ENCODE peak calls at places on chromosomes 16 and 17, in five cellular contexts. O is GM23338, B is GM23248, N is PC-3, R is HCT116. S is an unnamed sample.

GRCh38 chr17:50149425-50150353 is 788 bp downstream of the PPP1R9B start:
- DNase-seq in O (peak; percentile 78), B (peak; percentile 84), N (peak; percentile 70), R (no peak), S (peak; percentile 86)

GRCh38 chr17:62735027-62735651 is 73.0 kb downstream of the MARCHF10 start:
- DNase-seq in O (no peak), B (no peak), N (peak; percentile 61), R (no peak), S (no peak)

GRCh38 chr17:15123593-15124590 is 141.2 kb downstream of the PMP22 start:
- DNase-seq in O (no peak), B (peak; percentile 85), N (no peak), R (no peak), S (no peak)

GRCh38 chr17:40362696-40363479 is 1.6 kb downstream of the GJD3 start:
- DNase-seq in O (peak; percentile 94), B (peak; percentile 89), N (peak; percentile 75), R (peak; percentile 54), S (peak; percentile 82)

GRCh38 chr17:41392278-41392677 is 5.1 kb downstream of the KRT31 start:
- DNase-seq in O (no peak), B (peak; percentile 53), N (no peak), R (no peak), S (no peak)

GRCh38 chr17:71975331-71975801 is 145.5 kb upstream of the SOX9 start:
- DNase-seq in O (peak; percentile 4), B (peak; percentile 82), N (peak; percentile 73), R (no peak), S (no peak)

GRCh38 chr17:47864791-47865216 is 13.8 kb upstream of the SP6 start:
- DNase-seq in O (no peak), B (peak; percentile 53), N (peak; percentile 89), R (no peak), S (no peak)

GRCh38 chr17:79897243-79898063 is 58.2 kb upstream of the CBX4 start:
- DNase-seq in O (no peak), B (no peak), N (peak; percentile 52), R (no peak), S (no peak)

GRCh38 chr17:79777844-79778503 is at the start of gene CBX2:
- DNase-seq in O (peak; percentile 86), B (peak; percentile 91), N (peak; percentile 78), R (peak; percentile 32), S (peak; percentile 88)

GRCh38 chr17:60141111-60142018 is 8.4 kb upstream of the CA4 start:
- DNase-seq in O (peak; percentile 50), B (peak; percentile 30), N (no peak), R (no peak), S (no peak)

GRCh38 chr17:36877001-36877400 is 60.3 kb upstream of the LHX1 start:
- DNase-seq in O (no peak), B (no peak), N (no peak), R (no peak), S (no peak)

GRCh38 chr16:80974649-80975376 is 31.9 kb downstream of the CMC2 start:
- DNase-seq in O (no peak), B (peak; percentile 25), N (peak; percentile 6), R (peak; percentile 12), S (peak; percentile 24)

GRCh38 chr17:72182256-72182890 is 61.6 kb downstream of the SOX9 start:
- DNase-seq in O (peak; percentile 57), B (no peak), N (peak; percentile 16), R (no peak), S (no peak)

GRCh38 chr17:58289869-58290268 is 9.1 kb upstream of the MPO start:
- DNase-seq in O (no peak), B (no peak), N (peak; percentile 75), R (no peak), S (no peak)

GRCh38 chr17:33302394-33302793 is 9.3 kb upstream of the ASIC2 start:
- DNase-seq in O (no peak), B (no peak), N (peak; percentile 61), R (no peak), S (no peak)

GRCh38 chr17:81517339-81518112 is 4.9 kb upstream of the ACTG1 start:
- DNase-seq in O (peak; percentile 64), B (peak; percentile 52), N (no peak), R (no peak), S (peak; percentile 94)

GRCh38 chr16:80976946-80977345 is 29.7 kb downstream of the CMC2 start:
- DNase-seq in O (no peak), B (no peak), N (no peak), R (no peak), S (no peak)

GRCh38 chr17:18182190-18182977 is 1.2 kb upstream of the ALKBH5 start:
- DNase-seq in O (peak; percentile 34), B (peak; percentile 54), N (no peak), R (no peak), S (no peak)

GRCh38 chr17:40309031-40309937 is at the start of gene RARA:
- DNase-seq in O (peak; percentile 95), B (peak; percentile 64), N (no peak), R (no peak), S (peak; percentile 58)

GRCh38 chr17:7330099-7331015 is 1.2 kb upstream of the NEURL4 start:
- DNase-seq in O (peak; percentile 92), B (peak; percentile 88), N (peak; percentile 60), R (peak; percentile 64), S (peak; percentile 87)

GRCh38 chr16:28475221-28475620 is 3.1 kb upstream of the NPIPB7 start:
- DNase-seq in O (no peak), B (no peak), N (no peak), R (no peak), S (no peak)

GRCh38 chr17:51165680-51166197 is 472 bp upstream of the NME2 start:
- DNase-seq in O (peak; percentile 50), B (peak; percentile 52), N (no peak), R (no peak), S (no peak)

GRCh38 chr16:17211797-17212196 is 259.0 kb downstream of the XYLT1 start:
- DNase-seq in O (peak; percentile 91), B (peak; percentile 17), N (no peak), R (peak; percentile 15), S (peak; percentile 77)

GRCh38 chr17:72183194-72183685 is 62.4 kb downstream of the SOX9 start:
- DNase-seq in O (no peak), B (no peak), N (peak; percentile 14), R (no peak), S (no peak)

GRCh38 chr16:27721548-27722265 is 171.8 kb downstream of the KATNIP start:
- DNase-seq in O (no peak), B (peak; percentile 81), N (no peak), R (no peak), S (no peak)

GRCh38 chr17:81165246-81166032 is at the start of gene PVALEF:
- DNase-seq in O (peak; percentile 72), B (peak; percentile 29), N (no peak), R (no peak), S (no peak)

GRCh38 chr16:70407811-70408274 is 31.1 kb downstream of the ST3GAL2 start:
- DNase-seq in O (peak; percentile 50), B (no peak), N (no peak), R (no peak), S (peak; percentile 66)

GRCh38 chr16:54370653-54371052 is 84.1 kb upstream of the IRX3 start:
- DNase-seq in O (peak; percentile 32), B (no peak), N (no peak), R (no peak), S (no peak)

GRCh38 chr17:65095465-65095864 is 38.9 kb upstream of the GNA13 start:
- DNase-seq in O (no peak), B (no peak), N (no peak), R (no peak), S (no peak)

DNA sequence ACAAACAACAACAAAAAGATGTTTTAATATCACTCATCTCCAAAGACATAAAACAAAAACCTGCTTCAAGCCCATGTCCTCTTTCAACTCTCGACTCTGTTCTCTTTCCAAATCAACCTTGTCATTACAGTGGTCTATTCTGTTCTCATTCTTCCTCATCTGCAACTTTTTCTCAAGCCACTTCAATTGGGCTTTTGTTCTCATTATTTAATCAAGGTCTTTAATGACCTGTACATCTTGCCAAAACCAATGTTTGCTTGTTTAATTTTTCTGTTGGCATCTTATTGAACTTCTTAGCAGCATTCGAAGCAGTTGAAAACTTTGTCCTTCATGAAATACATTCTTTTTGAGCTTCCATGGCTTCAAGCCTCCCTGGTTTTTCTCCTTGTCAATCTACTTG is 19.7 kb upstream of the RABEP1 start:
- DNase-seq in O (no peak), B (no peak), N (peak; percentile 14), R (no peak), S (no peak)
- H3K4me1 ChIP-seq in O (no peaks in the 10 kb centered on the region), B (no peaks in the 10 kb centered on the region), N (peaks cover 28% of the 10 kb centered on the region), R (no peaks in the 10 kb centered on the region), S (peaks cover 6% of the 10 kb centered on the region)

GRCh38 chr17:19646788-19647696 is 1.5 kb upstream of the ALDH3A2 start:
- DNase-seq in O (peak; percentile 52), B (peak; percentile 55), N (peak; percentile 81), R (peak; percentile 52), S (no peak)
- TF ChIP-seq EZH2phosphoT487 in O (no peak), B (no peak), N (no peak), R (no peak), S (no peak)

GRCh38 chr17:75635610-75636202 is 2.5 kb downstream of the SMIM5 start:
- DNase-seq in O (no peak), B (no peak), N (no peak), R (no peak), S (no peak)

GRCh38 chr17:75633484-75634375 is 496 bp downstream of the SMIM5 start:
- DNase-seq in O (peak; percentile 97), B (peak; percentile 96), N (peak; percentile 98), R (peak; percentile 80), S (peak; percentile 88)

GRCh38 chr17:75632863-75633483 is at the start of gene SMIM5:
- DNase-seq in O (peak; percentile 87), B (peak; percentile 93), N (peak; percentile 92), R (peak; percentile 63), S (peak; percentile 87)

GRCh38 chr17:75634754-75635609 is 1.7 kb downstream of the SMIM5 start:
- DNase-seq in O (no peak), B (no peak), N (no peak), R (no peak), S (no peak)

GRCh38 chr17:75634376-75634740 is 1.1 kb downstream of the SMIM5 start:
- DNase-seq in O (no peak), B (no peak), N (no peak), R (no peak), S (no peak)
- H3K4me3 ChIP-seq in O (peak overlapping the region; percentile 43), B (no peak overlapping the region), N (no peak overlapping the region), R (no peak overlapping the region), S (no peak overlapping the region)

GRCh38 chr16:88761830-88762229 is 23.2 kb downstream of the PIEZO1 start:
- DNase-seq in O (no peak), B (no peak), N (no peak), R (no peak), S (no peak)

GRCh38 chr16:88760424-88761142 is 24.4 kb downstream of the PIEZO1 start:
- DNase-seq in O (no peak), B (no peak), N (no peak), R (no peak), S (no peak)

GRCh38 chr16:88759976-88760350 is 25.1 kb downstream of the PIEZO1 start:
- DNase-seq in O (no peak), B (no peak), N (no peak), R (no peak), S (no peak)

GRCh38 chr16:88762258-88762870 is 22.7 kb downstream of the PIEZO1 start:
- DNase-seq in O (no peak), B (no peak), N (no peak), R (no peak), S (no peak)

DNA sequence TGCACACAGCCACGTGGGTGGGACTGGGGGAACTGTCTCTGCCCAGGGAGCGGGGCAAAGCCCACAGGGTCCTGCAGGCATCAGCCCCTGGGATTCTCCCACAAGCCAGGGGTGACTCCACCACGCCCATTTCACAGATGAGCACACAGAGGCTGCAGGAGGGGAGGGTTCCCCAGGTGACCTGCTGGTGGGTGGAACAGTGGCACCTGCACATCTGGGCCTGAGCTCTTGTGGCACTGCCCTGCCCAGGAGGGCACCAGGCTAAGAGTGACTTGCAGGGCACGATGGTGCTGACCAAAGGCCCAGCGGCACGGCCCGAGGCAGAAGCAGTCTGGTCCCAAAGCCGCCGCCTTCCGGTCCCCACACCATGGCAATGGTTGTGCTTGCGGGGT is 23.9 kb downstream of the PIEZO1 start:
- DNase-seq in O (no peak), B (no peak), N (no peak), R (no peak), S (no peak)
- H3K4me1 ChIP-seq in O (peaks cover 9% of the 10 kb centered on the region), B (no peaks in the 10 kb centered on the region), N (peaks cover 38% of the 10 kb centered on the region), R (peaks cover 59% of the 10 kb centered on the region), S (peaks cover 5% of the 10 kb centered on the region)